ENCODE peak calls at places on chromosome 16, in six cellular contexts. C is ovary, U is upper lobe of left lung, H is endothelial cell of umbilical vein, B is HCT116, Q is prostate gland. W is an unnamed sample. For H3K36me3, the result is how much of the 10 kb centered on the place peaks cover.

GRCh38 chr16:1002399-1003161 is 21.0 kb downstream of the SOX8 start:
- DNase-seq in C (no peak), U (peak), H (peak), B (peak), Q (no peak), W (no peak)

GRCh38 chr16:68074850-68075249 is 10.3 kb upstream of the NFATC3 start:
- DNase-seq in C (no peak), U (no peak), H (no peak), B (no peak), Q (no peak), W (no peak)

GRCh38 chr16:70746040-70746707 is 54.8 kb downstream of the VAC14 start:
- DNase-seq in C (peak), U (no peak), H (peak), B (peak), Q (peak), W (no peak)

GRCh38 chr16:17368951-17369350 is 101.8 kb downstream of the XYLT1 start:
- DNase-seq in C (no peak), U (no peak), H (no peak), B (no peak), Q (no peak), W (no peak)

GRCh38 chr16:12356622-12357365 is 380.3 kb downstream of the SNX29 start:
- DNase-seq in C (no peak), U (no peak), H (no peak), B (no peak), Q (no peak), W (no peak)

GRCh38 chr16:84540194-84540593 is 35.7 kb upstream of the MEAK7 start:
- DNase-seq in C (no peak), U (no peak), H (no peak), B (no peak), Q (no peak), W (no peak)

GRCh38 chr16:67265834-67266233 is 13.5 kb upstream of the PLEKHG4 start:
- DNase-seq in C (no peak), U (no peak), H (no peak), B (no peak), Q (no peak), W (no peak)

GRCh38 chr16:491225-491919 is 36.1 kb upstream of the CAPN15 start:
- DNase-seq in C (no peak), U (peak), H (no peak), B (no peak), Q (no peak), W (no peak)

GRCh38 chr16:31149894-31150890 is at the start of gene PRSS36:
- DNase-seq in C (no peak), U (peak), H (no peak), B (no peak), Q (no peak), W (no peak)

GRCh38 chr16:4987580-4988374 is 29.6 kb downstream of the SEC14L5 start:
- DNase-seq in C (no peak), U (peak), H (no peak), B (no peak), Q (no peak), W (no peak)

GRCh38 chr16:8956265-8957060 is 7.2 kb downstream of the USP7 start:
- DNase-seq in C (no peak), U (no peak), H (no peak), B (no peak), Q (no peak), W (no peak)

GRCh38 chr16:14310519-14310991 is 239.4 kb downstream of the MRTFB start:
- DNase-seq in C (no peak), U (peak), H (no peak), B (no peak), Q (no peak), W (peak)

GRCh38 chr16:27253526-27253930 is 15.0 kb downstream of the NSMCE1 start:
- DNase-seq in C (no peak), U (no peak), H (peak), B (peak), Q (no peak), W (no peak)

GRCh38 chr16:50292566-50292948 is 26.2 kb downstream of the ADCY7 start:
- DNase-seq in C (no peak), U (no peak), H (no peak), B (no peak), Q (no peak), W (no peak)

GRCh38 chr16:4488486-4488967 is 12.3 kb downstream of the HMOX2 start:
- DNase-seq in C (no peak), U (no peak), H (peak), B (no peak), Q (no peak), W (no peak)

GRCh38 chr16:51971184-51971583 is 575.8 kb downstream of the TOX3 start:
- DNase-seq in C (no peak), U (no peak), H (no peak), B (no peak), Q (no peak), W (no peak)

GRCh38 chr16:50666658-50667496 is 14.2 kb downstream of the SNX20 start:
- DNase-seq in C (no peak), U (no peak), H (no peak), B (no peak), Q (no peak), W (no peak)

GRCh38 chr16:89031715-89032659 is 55.0 kb upstream of the CBFA2T3 start:
- DNase-seq in C (no peak), U (no peak), H (no peak), B (no peak), Q (no peak), W (peak)

GRCh38 chr16:65538945-65539344 is 417.1 kb upstream of the CDH11 start:
- DNase-seq in C (no peak), U (no peak), H (no peak), B (no peak), Q (no peak), W (no peak)

GRCh38 chr16:11478431-11479119 is 108.1 kb downstream of the LITAF start:
- DNase-seq in C (no peak), U (no peak), H (no peak), B (no peak), Q (no peak), W (no peak)

DNA sequence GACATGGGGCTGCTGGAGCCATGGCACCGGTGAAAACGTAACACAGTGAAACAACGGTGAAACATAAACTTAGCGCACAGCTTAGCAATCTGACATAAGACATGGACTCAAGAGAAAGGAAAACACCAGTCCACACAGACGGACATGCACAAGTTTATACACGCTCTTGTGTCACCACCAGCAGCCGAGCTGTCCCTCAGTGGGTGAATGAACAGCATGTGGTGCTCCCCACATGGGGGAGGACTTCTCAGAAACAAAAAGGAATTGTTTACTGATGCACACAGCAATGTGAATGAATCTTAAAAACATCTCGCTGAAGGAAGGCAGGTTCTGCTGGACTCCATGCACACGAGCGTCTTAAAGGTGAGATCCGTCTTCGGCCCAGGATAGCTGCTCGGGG is 34.2 kb downstream of the KLHDC4 start:
- DNase-seq in C (no peak), U (no peak), H (no peak), B (no peak), Q (no peak), W (no peak)
- H3K4me3 ChIP-seq in C (no peak), U (no peak), H (no peak), B (no peak), Q (no peak), W (no peak)

DNA sequence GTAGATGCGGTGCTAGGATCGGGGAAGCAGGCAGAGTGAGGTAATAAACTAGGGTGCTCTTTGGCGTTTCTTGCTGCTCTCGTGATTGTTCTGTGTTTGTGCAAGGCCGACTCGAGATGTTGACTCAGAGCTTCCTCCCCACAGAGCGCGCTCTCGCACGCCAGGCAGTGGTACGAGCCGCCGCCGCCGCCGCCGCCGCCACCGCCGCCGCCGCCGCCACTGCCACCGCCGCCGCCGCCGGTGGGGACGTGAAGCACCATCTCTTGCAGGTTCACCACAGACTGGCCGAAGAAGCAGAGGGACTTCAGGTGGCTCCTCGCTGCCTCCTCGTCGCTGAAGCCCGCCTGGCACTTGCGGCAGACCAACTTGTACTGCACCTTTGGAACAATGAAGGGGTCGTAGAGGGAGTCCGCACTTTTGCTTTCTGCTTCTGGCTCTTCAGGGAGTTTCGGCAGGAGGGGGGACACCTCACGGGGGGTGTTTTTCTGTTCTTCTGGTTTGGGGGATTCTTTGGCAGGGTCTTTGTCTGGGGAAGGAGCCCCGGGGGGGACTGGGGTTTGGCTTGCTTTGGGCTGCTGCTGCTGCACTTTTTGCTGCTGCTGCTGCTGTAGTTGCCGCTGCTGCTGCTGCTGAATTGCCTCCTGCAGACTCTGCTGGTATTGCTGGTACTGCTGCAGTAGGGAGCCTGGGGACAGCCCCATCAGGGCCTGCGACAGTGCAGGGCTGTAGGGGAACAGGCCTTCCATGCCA is 260.2 kb downstream of the ZFHX3 start:
- DNase-seq in C (peak), U (peak), H (peak), B (no peak), Q (peak), W (peak)
- TF ChIP-seq POLR2A in C (peak), U (peak), H (no peak), B (no peak), Q (no peak), W (no peak)

DNA sequence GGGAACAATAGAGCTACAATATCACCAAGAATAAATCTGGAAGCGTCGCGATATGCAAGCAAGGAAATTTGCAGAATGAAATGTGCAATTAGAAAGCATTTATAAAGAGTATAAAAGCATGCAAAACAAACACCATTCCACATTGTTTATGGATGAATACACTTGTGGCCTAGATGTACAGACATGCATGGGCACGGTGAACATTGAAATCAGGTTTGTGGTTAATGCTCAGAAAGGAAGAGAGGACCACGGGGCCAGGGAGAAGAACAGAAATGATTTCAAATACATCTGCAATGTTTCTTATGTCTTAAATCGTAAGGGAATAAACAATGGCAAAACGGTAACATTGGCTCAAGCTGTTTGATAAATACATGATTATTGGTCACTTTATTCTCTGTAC is 235.9 kb downstream of the FOXL1 start:
- DNase-seq in C (no peak), U (no peak), H (no peak), B (no peak), Q (no peak), W (no peak)
- H3K36me3 ChIP-seq in C (under half), U (under half), H (under half), B (under half), Q (under half), W (under half)

DNA sequence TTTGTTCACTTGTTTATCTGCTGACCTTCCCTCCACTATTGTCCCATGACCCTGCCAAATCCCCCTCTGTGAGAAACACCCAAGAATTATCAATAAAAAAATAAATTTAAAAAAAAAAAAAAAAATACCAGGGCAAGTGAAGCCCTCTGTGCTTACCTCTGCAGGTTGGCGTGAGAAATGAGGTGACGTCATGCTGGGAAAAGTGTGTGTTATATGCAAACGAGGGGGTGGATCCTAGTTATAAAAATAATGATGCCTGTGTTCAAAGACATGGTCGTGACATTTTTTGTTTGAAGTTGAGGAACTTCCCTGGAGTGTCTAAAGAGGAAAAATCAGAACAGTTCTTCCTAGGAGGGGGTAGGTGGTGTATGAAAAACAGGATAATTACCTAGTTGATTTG is 20.2 kb downstream of the TMC7 start:
- DNase-seq in C (no peak), U (no peak), H (no peak), B (no peak), Q (no peak), W (no peak)
- H3K4me3 ChIP-seq in C (no peak), U (no peak), H (no peak), B (no peak), Q (no peak), W (no peak)

DNA sequence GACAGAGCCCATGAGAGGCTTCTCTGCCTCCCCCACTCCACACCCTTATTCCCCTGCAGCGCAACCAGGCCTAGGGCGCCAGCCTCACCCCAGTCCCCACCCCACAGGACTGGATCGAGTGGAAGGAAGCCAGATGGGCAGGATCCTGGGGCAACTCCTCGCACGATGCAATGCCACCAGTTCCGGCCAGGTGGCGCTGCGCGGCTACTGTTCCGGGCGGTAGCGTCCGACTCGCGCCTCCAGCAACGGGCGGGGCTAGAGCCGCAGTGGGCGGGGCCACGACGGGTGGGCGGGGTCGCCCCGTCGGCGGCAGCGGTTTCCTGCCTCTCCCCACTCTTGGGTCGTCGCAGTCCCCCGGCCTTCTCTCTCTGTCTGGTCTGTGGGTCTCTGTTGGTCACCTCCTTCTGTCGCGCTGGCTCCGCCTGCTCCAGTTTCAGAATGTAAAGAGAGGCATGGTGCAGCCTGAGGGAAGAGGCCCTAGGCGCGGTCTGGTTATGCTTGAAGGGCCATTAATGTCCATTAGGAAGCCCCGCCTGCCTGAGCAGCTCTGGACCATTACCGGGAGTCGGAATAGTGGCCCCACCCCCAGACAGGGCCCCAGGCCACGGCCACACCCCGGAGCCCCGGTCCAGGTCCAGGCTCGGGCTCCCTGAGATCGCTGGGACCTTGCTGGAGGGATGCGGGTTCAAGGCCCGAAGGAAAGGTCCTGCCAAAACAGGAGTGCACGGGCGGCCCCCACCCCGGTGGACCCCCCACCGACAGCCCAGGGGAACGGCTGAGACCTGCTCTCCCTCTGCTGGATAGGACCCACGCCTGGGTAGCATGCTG is 3.4 kb upstream of the NHERF2 start:
- DNase-seq in C (peak), U (peak), H (peak), B (peak), Q (peak), W (peak)
- TF ChIP-seq POLR2A in C (peak), U (peak), H (peak), B (peak), Q (peak), W (peak)

W was measured in heart left ventricle.